ENCODE peak calls at places on chromosomes 6 and 20, in ten cellular contexts. One of them, this sample, is unnamed.

GRCh38 chr6:160269122-160269521 is 10.5 kb upstream of the SLC22A2 start:
- DNase-seq in cardiac muscle cell: no peak
- DNase-seq in SK-N-DZ: no peak
- DNase-seq in testis: no peak
- DNase-seq in stimulated activated CD4-positive, alpha-beta T cell treated with anti-CD3 and anti-CD28 coated beads, Interleukin-2, amount 100 ng/mL, for 4 hours: no peak
- DNase-seq in activated B cell treated with CpG ODN at 0.5 μM for 24 hours: no peak
- DNase-seq in type B pancreatic cell: no peak
- DNase-seq in NCI-H524 treated with DMSO at 0.1 percent for 48 hours: no peak
- DNase-seq in activated CD4-positive, alpha-beta T cell treated with anti-CD3 and anti-CD28 coated beads for 36 hours: no peak
- DNase-seq in H54: no peak
- DNase-seq in this sample: no peak

GRCh38 chr20:8020314-8021079 is 936 bp upstream of the TMX4 start:
- DNase-seq in SK-N-DZ: no peak
- DNase-seq in H54: no peak
- DNase-seq in NCI-H524 treated with DMSO at 0.1 percent for 48 hours: no peak
- DNase-seq in cardiac muscle cell: no peak
- DNase-seq in testis: no peak
- DNase-seq in stimulated activated CD4-positive, alpha-beta T cell treated with anti-CD3 and anti-CD28 coated beads, Interleukin-2, amount 100 ng/mL, for 4 hours: no peak
- DNase-seq in activated B cell treated with CpG ODN at 0.5 μM for 24 hours: no peak
- DNase-seq in activated CD4-positive, alpha-beta T cell treated with anti-CD3 and anti-CD28 coated beads for 36 hours: no peak
- DNase-seq in type B pancreatic cell: no peak
- DNase-seq in this sample: no peak

GRCh38 chr6:31794294-31794865 is 1.2 kb downstream of the VARS1 start:
- DNase-seq in testis: no peak
- DNase-seq in activated B cell treated with CpG ODN at 0.5 μM for 24 hours: no peak
- DNase-seq in H54: no peak
- DNase-seq in SK-N-DZ: no peak
- DNase-seq in activated CD4-positive, alpha-beta T cell treated with anti-CD3 and anti-CD28 coated beads for 36 hours: no peak
- DNase-seq in NCI-H524 treated with DMSO at 0.1 percent for 48 hours: no peak
- DNase-seq in type B pancreatic cell: no peak
- DNase-seq in cardiac muscle cell: no peak
- DNase-seq in stimulated activated CD4-positive, alpha-beta T cell treated with anti-CD3 and anti-CD28 coated beads, Interleukin-2, amount 100 ng/mL, for 4 hours: no peak
- DNase-seq in this sample: no peak

GRCh38 chr20:2133318-2134183 is 31.9 kb downstream of the STK35 start:
- DNase-seq in NCI-H524 treated with DMSO at 0.1 percent for 48 hours: no peak
- DNase-seq in activated B cell treated with CpG ODN at 0.5 μM for 24 hours: no peak
- DNase-seq in type B pancreatic cell: no peak
- DNase-seq in testis: no peak
- DNase-seq in cardiac muscle cell: peak
- DNase-seq in SK-N-DZ: no peak
- DNase-seq in activated CD4-positive, alpha-beta T cell treated with anti-CD3 and anti-CD28 coated beads for 36 hours: no peak
- DNase-seq in H54: peak
- DNase-seq in stimulated activated CD4-positive, alpha-beta T cell treated with anti-CD3 and anti-CD28 coated beads, Interleukin-2, amount 100 ng/mL, for 4 hours: no peak
- DNase-seq in this sample: no peak

GRCh38 chr20:18778993-18779392 is 34.6 kb upstream of the SCP2D1 start:
- DNase-seq in H54: no peak
- DNase-seq in stimulated activated CD4-positive, alpha-beta T cell treated with anti-CD3 and anti-CD28 coated beads, Interleukin-2, amount 100 ng/mL, for 4 hours: no peak
- DNase-seq in cardiac muscle cell: no peak
- DNase-seq in SK-N-DZ: no peak
- DNase-seq in NCI-H524 treated with DMSO at 0.1 percent for 48 hours: no peak
- DNase-seq in activated B cell treated with CpG ODN at 0.5 μM for 24 hours: no peak
- DNase-seq in type B pancreatic cell: no peak
- DNase-seq in activated CD4-positive, alpha-beta T cell treated with anti-CD3 and anti-CD28 coated beads for 36 hours: no peak
- DNase-seq in testis: no peak
- DNase-seq in this sample: no peak

GRCh38 chr6:37878150-37878710 is 58.7 kb downstream of the ZFAND3 start:
- DNase-seq in activated B cell treated with CpG ODN at 0.5 μM for 24 hours: no peak
- DNase-seq in SK-N-DZ: no peak
- DNase-seq in type B pancreatic cell: no peak
- DNase-seq in H54: no peak
- DNase-seq in cardiac muscle cell: no peak
- DNase-seq in stimulated activated CD4-positive, alpha-beta T cell treated with anti-CD3 and anti-CD28 coated beads, Interleukin-2, amount 100 ng/mL, for 4 hours: no peak
- DNase-seq in activated CD4-positive, alpha-beta T cell treated with anti-CD3 and anti-CD28 coated beads for 36 hours: no peak
- DNase-seq in NCI-H524 treated with DMSO at 0.1 percent for 48 hours: no peak
- DNase-seq in testis: no peak
- DNase-seq in this sample: no peak

GRCh38 chr6:127484207-127484858 is 25.1 kb upstream of the KIAA0408 start:
- DNase-seq in type B pancreatic cell: no peak
- DNase-seq in cardiac muscle cell: no peak
- DNase-seq in SK-N-DZ: no peak
- DNase-seq in activated B cell treated with CpG ODN at 0.5 μM for 24 hours: no peak
- DNase-seq in testis: no peak
- DNase-seq in stimulated activated CD4-positive, alpha-beta T cell treated with anti-CD3 and anti-CD28 coated beads, Interleukin-2, amount 100 ng/mL, for 4 hours: peak
- DNase-seq in H54: no peak
- DNase-seq in NCI-H524 treated with DMSO at 0.1 percent for 48 hours: no peak
- DNase-seq in activated CD4-positive, alpha-beta T cell treated with anti-CD3 and anti-CD28 coated beads for 36 hours: no peak
- DNase-seq in this sample: no peak

GRCh38 chr20:49644980-49645565 is 68.6 kb downstream of the B4GALT5 start:
- DNase-seq in NCI-H524 treated with DMSO at 0.1 percent for 48 hours: no peak
- DNase-seq in cardiac muscle cell: no peak
- DNase-seq in testis: no peak
- DNase-seq in activated B cell treated with CpG ODN at 0.5 μM for 24 hours: no peak
- DNase-seq in SK-N-DZ: no peak
- DNase-seq in H54: no peak
- DNase-seq in type B pancreatic cell: no peak
- DNase-seq in stimulated activated CD4-positive, alpha-beta T cell treated with anti-CD3 and anti-CD28 coated beads, Interleukin-2, amount 100 ng/mL, for 4 hours: no peak
- DNase-seq in activated CD4-positive, alpha-beta T cell treated with anti-CD3 and anti-CD28 coated beads for 36 hours: no peak
- DNase-seq in this sample: no peak

GRCh38 chr20:44616604-44616964 is 34.2 kb downstream of the PKIG start:
- DNase-seq in NCI-H524 treated with DMSO at 0.1 percent for 48 hours: no peak
- DNase-seq in SK-N-DZ: no peak
- DNase-seq in testis: no peak
- DNase-seq in cardiac muscle cell: no peak
- DNase-seq in activated CD4-positive, alpha-beta T cell treated with anti-CD3 and anti-CD28 coated beads for 36 hours: no peak
- DNase-seq in H54: no peak
- DNase-seq in activated B cell treated with CpG ODN at 0.5 μM for 24 hours: no peak
- DNase-seq in type B pancreatic cell: no peak
- DNase-seq in stimulated activated CD4-positive, alpha-beta T cell treated with anti-CD3 and anti-CD28 coated beads, Interleukin-2, amount 100 ng/mL, for 4 hours: no peak
- DNase-seq in this sample: no peak

This sample was measured in LNCaP clone FGC.